ENCODE peak calls at places on chromosomes 7 and 10, in seven cellular contexts. E is naive thymus-derived CD4-positive, alpha-beta T cell; W is cardiac muscle cell; A is iPS DF 6.9; I is astrocyte; J is sigmoid colon; Y is endothelial cell of umbilical vein. X is an unnamed sample.
A peak's percentile ranks its signal among the peaks of the same experiment; 100 is the strongest.

GRCh38 chr7:39609084-39609461 is 14.3 kb upstream of the RALA start:
- DNase-seq in E (no peak), W (no peak), A (no peak), I (peak; percentile 74), J (no peak), Y (peak; percentile 89), X (no peak)

GRCh38 chr7:45122975-45123860 is 11.7 kb upstream of the TBRG4 start:
- DNase-seq in E (peak; percentile 7), W (no peak), A (no peak), I (no peak), J (no peak), Y (no peak), X (no peak)

GRCh38 chr10:64091889-64092288 is 570.7 kb downstream of the REEP3 start:
- DNase-seq in E (no peak), W (peak; percentile 47), A (no peak), I (no peak), J (no peak), Y (no peak), X (no peak)

GRCh38 chr7:159004411-159004810 is 140.3 kb downstream of the VIPR2 start:
- DNase-seq in E (no peak), W (no peak), A (no peak), I (no peak), J (no peak), Y (no peak), X (no peak)

GRCh38 chr7:112855227-112855626 is 65.0 kb upstream of the TMEM168 start:
- DNase-seq in E (no peak), W (peak; percentile 46), A (no peak), I (no peak), J (no peak), Y (no peak), X (no peak)

GRCh38 chr7:25196132-25196896 is 32.0 kb downstream of the NPVF start:
- DNase-seq in E (no peak), W (no peak), A (no peak), I (no peak), J (no peak), Y (peak; percentile 44), X (no peak)

GRCh38 chr7:32588657-32589056 is 93.4 kb downstream of the AVL9 start:
- DNase-seq in E (no peak), W (peak; percentile 62), A (no peak), I (peak; percentile 84), J (no peak), Y (peak; percentile 85), X (no peak)

GRCh38 chr7:92955081-92955480 is 118.7 kb upstream of the CDK6 start:
- DNase-seq in E (no peak), W (no peak), A (no peak), I (no peak), J (no peak), Y (no peak), X (no peak)

DNA sequence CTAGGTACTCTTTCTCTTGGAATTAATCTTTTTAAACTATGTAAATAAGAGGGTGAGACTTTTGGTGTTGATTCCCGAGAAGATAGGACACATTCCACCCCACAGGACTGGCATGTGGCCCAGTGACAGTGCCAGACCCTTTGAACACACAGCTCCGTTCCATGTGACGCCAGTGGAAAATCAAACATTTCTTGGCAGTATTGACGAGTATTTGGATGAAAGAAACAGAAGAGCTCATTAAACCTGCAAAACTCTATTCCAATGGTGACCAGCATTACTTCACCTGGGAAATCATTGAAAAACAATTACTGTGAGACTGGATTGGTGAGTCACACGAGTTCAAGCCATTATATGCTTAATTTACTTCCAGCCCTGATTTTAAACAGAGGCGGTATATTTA is 25.8 kb downstream of the AKR1E2 start:
- DNase-seq in E (no peak), W (no peak), A (no peak), I (peak; percentile 27), J (no peak), Y (no peak), X (no peak)
- H3K4me1 ChIP-seq in E (no peaks in the 10 kb centered on the region), W (peaks cover 8% of the 10 kb centered on the region), A (peaks cover 2% of the 10 kb centered on the region), I (peaks cover 14% of the 10 kb centered on the region), J (peaks cover 24% of the 10 kb centered on the region), Y (peaks cover 21% of the 10 kb centered on the region), X (peaks cover 4% of the 10 kb centered on the region)

DNA sequence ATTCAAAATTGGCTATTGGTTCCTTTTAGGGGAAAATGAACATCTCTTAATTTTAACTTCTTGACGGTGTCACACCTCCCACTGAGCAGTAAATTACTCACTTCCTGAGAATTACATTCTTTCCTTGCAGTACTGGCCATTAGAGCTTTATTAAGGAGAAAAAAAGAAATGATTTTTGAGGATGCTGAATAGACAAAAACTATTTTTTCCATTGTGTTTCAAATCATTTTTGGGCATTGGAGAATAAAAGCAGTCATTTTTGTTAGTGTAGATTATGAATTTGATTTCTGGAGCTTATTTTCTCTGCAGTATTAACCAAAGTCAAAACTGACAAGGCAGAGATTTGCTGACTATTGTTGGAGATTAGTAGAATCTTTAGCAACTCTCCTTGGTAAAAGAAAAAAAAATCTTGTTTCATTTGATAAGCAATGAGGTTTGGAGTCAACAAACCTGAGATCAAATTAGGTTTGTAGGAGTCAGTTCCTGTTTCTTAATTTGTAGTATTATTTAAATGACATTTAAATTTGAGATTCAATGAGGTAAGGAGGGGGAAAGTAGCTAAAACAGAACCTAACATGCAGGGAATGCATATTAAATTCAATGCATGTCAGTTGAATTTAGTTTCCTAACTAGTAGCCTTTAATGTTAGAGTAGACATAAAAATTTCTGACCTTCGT is 70.6 kb downstream of the AP3M1 start:
- DNase-seq in E (no peak), W (no peak), A (no peak), I (peak; percentile 55), J (no peak), Y (no peak), X (no peak)
- H3K4me1 ChIP-seq in E (no peaks in the 10 kb centered on the region), W (peaks cover 14% of the 10 kb centered on the region), A (no peaks in the 10 kb centered on the region), I (peaks cover 50% of the 10 kb centered on the region), J (peaks cover 72% of the 10 kb centered on the region), Y (peaks cover 50% of the 10 kb centered on the region), X (no peaks in the 10 kb centered on the region)

GRCh38 chr7:74329225-74329624 is 40.0 kb downstream of the CLIP2 start:
- DNase-seq in E (no peak), W (no peak), A (no peak), I (no peak), J (no peak), Y (no peak), X (no peak)
- H3K4me1 ChIP-seq in E (no peaks in the 10 kb centered on the region), W (no peaks in the 10 kb centered on the region), A (no peaks in the 10 kb centered on the region), I (peaks cover 4% of the 10 kb centered on the region), J (peaks cover 11% of the 10 kb centered on the region), Y (no peaks in the 10 kb centered on the region), X (no peaks in the 10 kb centered on the region)

GRCh38 chr7:130369831-130370230 is 10.5 kb upstream of the CPA1 start:
- DNase-seq in E (no peak), W (no peak), A (no peak), I (no peak), J (no peak), Y (no peak), X (no peak)

GRCh38 chr7:130369110-130369711 is 11.1 kb upstream of the CPA1 start:
- DNase-seq in E (peak; percentile 20), W (peak; percentile 25), A (no peak), I (peak; percentile 94), J (no peak), Y (peak; percentile 72), X (no peak)

GRCh38 chr7:130372402-130372801 is 7.9 kb upstream of the CPA1 start:
- DNase-seq in E (no peak), W (no peak), A (no peak), I (no peak), J (peak; percentile 40), Y (no peak), X (no peak)

GRCh38 chr7:130372813-130373212 is 7.5 kb upstream of the CPA1 start:
- DNase-seq in E (no peak), W (no peak), A (no peak), I (no peak), J (peak; percentile 17), Y (no peak), X (no peak)

GRCh38 chr7:130371059-130371458 is 9.2 kb upstream of the CPA1 start:
- DNase-seq in E (no peak), W (no peak), A (no peak), I (no peak), J (peak; percentile 86), Y (no peak), X (no peak)
- H3K4me1 ChIP-seq in E (peaks cover 12% of the 10 kb centered on the region), W (peaks cover 31% of the 10 kb centered on the region), A (no peaks in the 10 kb centered on the region), I (peaks cover 49% of the 10 kb centered on the region), J (peaks cover 59% of the 10 kb centered on the region), Y (peaks cover 25% of the 10 kb centered on the region), X (no peaks in the 10 kb centered on the region)

GRCh38 chr7:55534262-55534915 is 37.9 kb downstream of the VOPP1 start:
- DNase-seq in E (no peak), W (no peak), A (no peak), I (peak; percentile 70), J (peak; percentile 78), Y (no peak), X (peak; percentile 91)
- H3K4me1 ChIP-seq in E (peaks cover 57% of the 10 kb centered on the region), W (no peaks in the 10 kb centered on the region), A (peaks cover 7% of the 10 kb centered on the region), I (peaks cover 55% of the 10 kb centered on the region), J (peaks cover 35% of the 10 kb centered on the region), Y (peaks cover 11% of the 10 kb centered on the region), X (peaks cover 76% of the 10 kb centered on the region)

GRCh38 chr10:97376413-97376812 is 24.7 kb downstream of the RRP12 start:
- DNase-seq in E (no peak), W (no peak), A (no peak), I (no peak), J (no peak), Y (no peak), X (no peak)

GRCh38 chr10:97371696-97372095 is 29.4 kb downstream of the RRP12 start:
- DNase-seq in E (no peak), W (no peak), A (no peak), I (no peak), J (no peak), Y (no peak), X (no peak)

GRCh38 chr10:97367126-97367649 is 32.7 kb upstream of the FRAT2 start:
- DNase-seq in E (no peak), W (no peak), A (no peak), I (no peak), J (no peak), Y (no peak), X (no peak)

GRCh38 chr10:97373456-97373855 is 27.7 kb downstream of the RRP12 start:
- DNase-seq in E (no peak), W (no peak), A (no peak), I (no peak), J (no peak), Y (no peak), X (no peak)

GRCh38 chr10:97372233-97372875 is 28.8 kb downstream of the RRP12 start:
- DNase-seq in E (no peak), W (no peak), A (no peak), I (no peak), J (no peak), Y (no peak), X (no peak)
- H3K4me1 ChIP-seq in E (no peaks in the 10 kb centered on the region), W (no peaks in the 10 kb centered on the region), A (no peaks in the 10 kb centered on the region), I (no peaks in the 10 kb centered on the region), J (no peaks in the 10 kb centered on the region), Y (no peaks in the 10 kb centered on the region), X (no peaks in the 10 kb centered on the region)

GRCh38 chr10:103671561-103671960 is 178.1 kb downstream of the NEURL1 start:
- DNase-seq in E (no peak), W (no peak), A (no peak), I (no peak), J (no peak), Y (no peak), X (no peak)
- H3K4me1 ChIP-seq in E (peaks cover 15% of the 10 kb centered on the region), W (no peaks in the 10 kb centered on the region), A (peaks cover 11% of the 10 kb centered on the region), I (peaks cover 15% of the 10 kb centered on the region), J (peaks cover 32% of the 10 kb centered on the region), Y (peaks cover 13% of the 10 kb centered on the region), X (no peaks in the 10 kb centered on the region)

DNA sequence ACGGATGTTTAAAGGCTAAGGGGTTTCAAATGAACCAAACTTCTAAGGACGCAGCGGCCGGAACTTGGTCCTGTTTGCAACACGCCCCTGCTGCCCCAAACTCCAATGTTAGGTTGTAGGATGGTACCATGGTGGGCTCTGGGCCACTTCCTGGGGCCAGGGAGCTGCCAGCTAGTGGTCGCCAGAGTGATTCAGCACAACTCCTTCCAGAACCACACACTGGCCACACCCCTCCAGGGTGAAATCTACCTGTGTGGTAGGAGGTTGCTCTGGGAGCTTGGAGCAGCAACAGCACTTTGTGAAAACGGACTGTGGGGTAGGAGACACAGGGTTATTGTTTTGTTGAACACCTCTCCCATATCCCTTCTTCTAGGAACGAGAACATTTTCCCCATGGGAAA is 161.1 kb downstream of the FANK1 start:
- DNase-seq in E (no peak), W (no peak), A (no peak), I (no peak), J (no peak), Y (no peak), X (no peak)
- H3K4me1 ChIP-seq in E (no peaks in the 10 kb centered on the region), W (no peaks in the 10 kb centered on the region), A (no peaks in the 10 kb centered on the region), I (peaks cover 41% of the 10 kb centered on the region), J (no peaks in the 10 kb centered on the region), Y (peaks cover 41% of the 10 kb centered on the region), X (no peaks in the 10 kb centered on the region)

X was measured in DND-41.